ENCODE peak calls at places on chromosomes 11 and 22, in nine cellular contexts. N is heart left ventricle, K is OCI-LY7, R is lower leg skin, W is tibial artery, U is AG09309, T is GM10248, A is Calu3, S is tibial nerve. Z is an unnamed sample.

GRCh38 chr11:107176148-107177105 is 158.2 kb upstream of the GUCY1A2 start:
- DNase-seq in N (no peak), K (no peak), R (no peak), W (no peak), U (no peak), T (no peak), A (no peak), S (no peak), Z (no peak)

GRCh38 chr11:10208045-10208674 is 85.9 kb downstream of the SBF2 start:
- DNase-seq in N (no peak), K (peak; percentile 72), R (no peak), W (no peak), U (no peak), T (peak; percentile 52), A (peak; percentile 3), S (no peak), Z (peak; percentile 52)

GRCh38 chr11:117232911-117233409 is 489 bp downstream of the RNF214 start:
- DNase-seq in N (no peak), K (peak; percentile 29), R (peak; percentile 87), W (no peak), U (no peak), T (peak; percentile 54), A (no peak), S (no peak), Z (peak; percentile 67)

GRCh38 chr11:7924526-7924925 is 6.5 kb downstream of the OR10A6 start:
- DNase-seq in N (no peak), K (no peak), R (no peak), W (no peak), U (no peak), T (no peak), A (no peak), S (no peak), Z (no peak)

GRCh38 chr11:76837696-76838421 is 22.9 kb upstream of the ACER3 start:
- DNase-seq in N (no peak), K (no peak), R (no peak), W (no peak), U (no peak), T (no peak), A (peak; percentile 52), S (no peak), Z (no peak)

GRCh38 chr11:10926801-10927200 is 68.9 kb upstream of the ZBED5 start:
- DNase-seq in N (no peak), K (no peak), R (no peak), W (no peak), U (no peak), T (no peak), A (no peak), S (no peak), Z (no peak)

GRCh38 chr11:61888043-61888442 is 3.3 kb downstream of the FADS3 start:
- DNase-seq in N (peak; percentile 90), K (no peak), R (peak; percentile 94), W (peak; percentile 98), U (peak; percentile 63), T (no peak), A (no peak), S (peak; percentile 65), Z (no peak)

GRCh38 chr11:128695539-128696221 is 1.8 kb downstream of the FLI1 start:
- DNase-seq in N (no peak), K (peak; percentile 78), R (no peak), W (peak; percentile 74), U (no peak), T (no peak), A (no peak), S (no peak), Z (peak; percentile 52)

GRCh38 chr11:76277298-76278175 is 71.2 kb upstream of the WNT11 start:
- DNase-seq in N (no peak), K (peak; percentile 51), R (peak; percentile 69), W (no peak), U (no peak), T (no peak), A (no peak), S (no peak), Z (no peak)

GRCh38 chr11:129451524-129451923 is 75.9 kb downstream of the BARX2 start:
- DNase-seq in N (no peak), K (no peak), R (no peak), W (no peak), U (no peak), T (no peak), A (no peak), S (no peak), Z (no peak)

GRCh38 chr11:103959279-103959930 is 77.0 kb upstream of the DDI1 start:
- DNase-seq in N (no peak), K (peak; percentile 38), R (no peak), W (no peak), U (peak; percentile 35), T (peak; percentile 49), A (no peak), S (no peak), Z (peak; percentile 62)

GRCh38 chr11:64100345-64100744 is 64.6 kb downstream of the FLRT1 start:
- DNase-seq in N (no peak), K (peak; percentile 84), R (no peak), W (no peak), U (no peak), T (peak; percentile 72), A (no peak), S (no peak), Z (peak; percentile 82)
- TF ChIP-seq CTCF in N (no peak), K (peak; percentile 89), R (no peak), W (no peak), U (peak; percentile 25), T (peak; percentile 43), A (no peak), S (no peak), Z (peak; percentile 57)

GRCh38 chr22:27682438-27682837 is 119.1 kb downstream of the MN1 start:
- DNase-seq in N (no peak), K (no peak), R (no peak), W (no peak), U (no peak), T (no peak), A (no peak), S (no peak), Z (no peak)
- TF ChIP-seq CTCF in N (no peak), K (peak; percentile 54), R (no peak), W (no peak), U (peak; percentile 27), T (no peak), A (no peak), S (no peak), Z (no peak)

GRCh38 chr11:87082590-87082989 is 44.9 kb downstream of the TMEM135 start:
- DNase-seq in N (no peak), K (no peak), R (no peak), W (no peak), U (no peak), T (no peak), A (no peak), S (no peak), Z (no peak)
- TF ChIP-seq CTCF in N (no peak), K (no peak), R (no peak), W (no peak), U (no peak), T (no peak), A (no peak), S (no peak), Z (no peak)

GRCh38 chr11:2376751-2377451 is at the start of gene CD81:
- DNase-seq in N (peak; percentile 57), K (peak; percentile 63), R (peak; percentile 88), W (no peak), U (no peak), T (peak; percentile 88), A (peak; percentile 55), S (no peak), Z (peak; percentile 93)

GRCh38 chr11:2374456-2375201 is 2.5 kb upstream of the CD81 start:
- DNase-seq in N (no peak), K (no peak), R (no peak), W (no peak), U (no peak), T (no peak), A (no peak), S (no peak), Z (no peak)

GRCh38 chr11:2375341-2375853 is 1.7 kb upstream of the CD81 start:
- DNase-seq in N (peak; percentile 80), K (no peak), R (no peak), W (no peak), U (no peak), T (no peak), A (peak; percentile 43), S (no peak), Z (no peak)

GRCh38 chr11:2377511-2378443 is 667 bp downstream of the CD81 start:
- DNase-seq in N (peak; percentile 84), K (peak; percentile 70), R (peak; percentile 95), W (peak; percentile 88), U (no peak), T (peak; percentile 81), A (peak; percentile 50), S (peak; percentile 72), Z (peak; percentile 87)

GRCh38 chr11:2375964-2376551 is 1.1 kb upstream of the CD81 start:
- DNase-seq in N (no peak), K (no peak), R (no peak), W (no peak), U (no peak), T (no peak), A (peak; percentile 67), S (no peak), Z (no peak)
- TF ChIP-seq CTCF in N (no peak), K (no peak), R (no peak), W (no peak), U (no peak), T (no peak), A (no peak), S (no peak), Z (no peak)

DNA sequence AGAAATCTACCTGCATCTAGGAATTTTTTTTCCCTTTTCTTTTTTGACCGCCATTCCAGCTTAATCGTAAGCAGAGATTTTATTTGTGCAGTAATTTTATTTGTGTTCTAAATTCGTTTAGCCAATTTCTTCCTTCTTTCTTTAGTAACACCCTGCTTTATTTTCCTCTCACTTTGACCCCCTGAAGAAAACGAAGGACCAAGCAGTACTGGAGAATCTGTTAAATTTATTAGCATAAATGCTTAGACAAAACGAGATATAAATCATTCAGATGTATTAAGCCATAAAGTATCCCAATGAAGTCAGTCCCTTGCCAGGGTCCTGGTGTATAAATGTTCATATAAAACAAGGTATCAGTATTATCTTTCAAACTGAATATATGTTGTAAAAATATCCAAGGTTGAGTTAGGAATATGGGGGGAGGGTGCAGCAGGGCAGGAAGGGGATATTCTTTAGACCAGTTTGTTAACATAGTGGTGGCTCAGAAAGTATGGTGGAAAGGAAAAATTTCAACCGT is 5.1 kb upstream of the WT1 start:
- DNase-seq in N (no peak), K (no peak), R (no peak), W (no peak), U (no peak), T (no peak), A (no peak), S (no peak), Z (no peak)
- TF ChIP-seq CTCF in N (no peak), K (no peak), R (no peak), W (no peak), U (no peak), T (no peak), A (no peak), S (no peak), Z (no peak)

GRCh38 chr11:121063728-121064127 is 37.3 kb upstream of the TECTA start:
- DNase-seq in N (no peak), K (peak; percentile 9), R (no peak), W (no peak), U (no peak), T (no peak), A (no peak), S (no peak), Z (no peak)
- TF ChIP-seq CTCF in N (peak; percentile 18), K (peak; percentile 66), R (no peak), W (no peak), U (peak; percentile 30), T (no peak), A (no peak), S (peak; percentile 24), Z (no peak)